ENCODE peak calls at places on chromosomes 7 and 10, in six cellular contexts. One of them, this sample, is unnamed.

GRCh38 chr7:102843850-102844249 is 69.0 kb upstream of the LRRC17 start:
- ATAC-seq in Right ventricle myocardium inferior: no peak
- ATAC-seq in left lung: no peak
- ATAC-seq in CD4-positive, alpha-beta T cell: no peak
- ATAC-seq in stimulated activated naive CD8-positive, alpha-beta T cell treated with anti-CD3 and anti-CD28 coated beads, Interleukin-15, Interleukin-2, amounts not matched to agents 100 U/mL and 50 U/mL, for 24 hours: no peak
- ATAC-seq in gastrocnemius medialis: no peak
- ATAC-seq in this sample: peak; percentile 67

GRCh38 chr7:27174077-27175004 is at the start of gene HOXA10:
- ATAC-seq in CD4-positive, alpha-beta T cell: no peak
- ATAC-seq in gastrocnemius medialis: peak; percentile 8
- ATAC-seq in left lung: no peak
- ATAC-seq in stimulated activated naive CD8-positive, alpha-beta T cell treated with anti-CD3 and anti-CD28 coated beads, Interleukin-15, Interleukin-2, amounts not matched to agents 100 U/mL and 50 U/mL, for 24 hours: no peak
- ATAC-seq in Right ventricle myocardium inferior: no peak
- ATAC-seq in this sample: no peak

GRCh38 chr10:30827531-30828120 is 198.1 kb upstream of the LYZL2 start:
- ATAC-seq in left lung: peak; percentile 30
- ATAC-seq in CD4-positive, alpha-beta T cell: no peak
- ATAC-seq in gastrocnemius medialis: no peak
- ATAC-seq in stimulated activated naive CD8-positive, alpha-beta T cell treated with anti-CD3 and anti-CD28 coated beads, Interleukin-15, Interleukin-2, amounts not matched to agents 100 U/mL and 50 U/mL, for 24 hours: no peak
- ATAC-seq in Right ventricle myocardium inferior: peak; percentile 47
- ATAC-seq in this sample: no peak

GRCh38 chr10:50577681-50578350 is 45.9 kb downstream of the SGMS1 start:
- ATAC-seq in stimulated activated naive CD8-positive, alpha-beta T cell treated with anti-CD3 and anti-CD28 coated beads, Interleukin-15, Interleukin-2, amounts not matched to agents 100 U/mL and 50 U/mL, for 24 hours: peak; percentile 74
- ATAC-seq in CD4-positive, alpha-beta T cell: no peak
- ATAC-seq in Right ventricle myocardium inferior: peak; percentile 84
- ATAC-seq in gastrocnemius medialis: peak; percentile 47
- ATAC-seq in left lung: peak; percentile 87
- ATAC-seq in this sample: peak; percentile 67

GRCh38 chr7:99128076-99128950 is 15.6 kb downstream of the SMURF1 start:
- ATAC-seq in left lung: peak; percentile 40
- ATAC-seq in Right ventricle myocardium inferior: no peak
- ATAC-seq in gastrocnemius medialis: no peak
- ATAC-seq in stimulated activated naive CD8-positive, alpha-beta T cell treated with anti-CD3 and anti-CD28 coated beads, Interleukin-15, Interleukin-2, amounts not matched to agents 100 U/mL and 50 U/mL, for 24 hours: no peak
- ATAC-seq in CD4-positive, alpha-beta T cell: no peak
- ATAC-seq in this sample: no peak

GRCh38 chr7:74501298-74501697 is 47.6 kb downstream of the GTF2IRD1 start:
- ATAC-seq in left lung: peak; percentile 53
- ATAC-seq in gastrocnemius medialis: peak; percentile 75
- ATAC-seq in stimulated activated naive CD8-positive, alpha-beta T cell treated with anti-CD3 and anti-CD28 coated beads, Interleukin-15, Interleukin-2, amounts not matched to agents 100 U/mL and 50 U/mL, for 24 hours: no peak
- ATAC-seq in CD4-positive, alpha-beta T cell: no peak
- ATAC-seq in Right ventricle myocardium inferior: peak; percentile 40
- ATAC-seq in this sample: no peak

GRCh38 chr10:89029201-89029600 is 38.6 kb downstream of the FAS start:
- ATAC-seq in CD4-positive, alpha-beta T cell: no peak
- ATAC-seq in gastrocnemius medialis: no peak
- ATAC-seq in left lung: no peak
- ATAC-seq in Right ventricle myocardium inferior: no peak
- ATAC-seq in stimulated activated naive CD8-positive, alpha-beta T cell treated with anti-CD3 and anti-CD28 coated beads, Interleukin-15, Interleukin-2, amounts not matched to agents 100 U/mL and 50 U/mL, for 24 hours: no peak
- ATAC-seq in this sample: no peak

GRCh38 chr7:35729061-35729783 is 34.3 kb upstream of the HERPUD2 start:
- ATAC-seq in gastrocnemius medialis: no peak
- ATAC-seq in left lung: no peak
- ATAC-seq in stimulated activated naive CD8-positive, alpha-beta T cell treated with anti-CD3 and anti-CD28 coated beads, Interleukin-15, Interleukin-2, amounts not matched to agents 100 U/mL and 50 U/mL, for 24 hours: peak; percentile 77
- ATAC-seq in CD4-positive, alpha-beta T cell: no peak
- ATAC-seq in Right ventricle myocardium inferior: peak; percentile 37
- ATAC-seq in this sample: peak; percentile 65

GRCh38 chr7:140593583-140593982 is 47.0 kb downstream of the DENND2A start:
- ATAC-seq in left lung: no peak
- ATAC-seq in Right ventricle myocardium inferior: no peak
- ATAC-seq in CD4-positive, alpha-beta T cell: no peak
- ATAC-seq in gastrocnemius medialis: no peak
- ATAC-seq in stimulated activated naive CD8-positive, alpha-beta T cell treated with anti-CD3 and anti-CD28 coated beads, Interleukin-15, Interleukin-2, amounts not matched to agents 100 U/mL and 50 U/mL, for 24 hours: no peak
- ATAC-seq in this sample: no peak

GRCh38 chr10:48575901-48576300 is 29.0 kb downstream of the ARHGAP22 start:
- ATAC-seq in Right ventricle myocardium inferior: no peak
- ATAC-seq in gastrocnemius medialis: no peak
- ATAC-seq in stimulated activated naive CD8-positive, alpha-beta T cell treated with anti-CD3 and anti-CD28 coated beads, Interleukin-15, Interleukin-2, amounts not matched to agents 100 U/mL and 50 U/mL, for 24 hours: no peak
- ATAC-seq in left lung: no peak
- ATAC-seq in CD4-positive, alpha-beta T cell: no peak
- ATAC-seq in this sample: no peak

GRCh38 chr7:137636376-137636775 is 210.4 kb downstream of the DGKI start:
- ATAC-seq in left lung: no peak
- ATAC-seq in stimulated activated naive CD8-positive, alpha-beta T cell treated with anti-CD3 and anti-CD28 coated beads, Interleukin-15, Interleukin-2, amounts not matched to agents 100 U/mL and 50 U/mL, for 24 hours: no peak
- ATAC-seq in Right ventricle myocardium inferior: no peak
- ATAC-seq in CD4-positive, alpha-beta T cell: no peak
- ATAC-seq in gastrocnemius medialis: no peak
- ATAC-seq in this sample: no peak

This sample was measured in activated T-helper 17 cell treated with anti-CD3 and anti-CD28 coated beads, Interleukin-2, amount 50 U/mL, for 72 hours.